ENCODE peak calls at places on chromosomes 16 and 17, in five cellular contexts. C is activated CD8-positive, alpha-beta memory T cell treated with anti-CD3 and anti-CD28 coated beads for 4 hours; F is activated CD8-positive, alpha-beta T cell treated with anti-CD3 and anti-CD28 coated beads for 36 hours; J is upper lobe of right lung; N is HL-60. Z is an unnamed sample.

GRCh38 chr17:27782791-27783206 is 17.5 kb downstream of the NOS2 start:
- DNase-seq in C (no peak), F (no peak), J (no peak), N (peak), Z (no peak)

GRCh38 chr17:83150369-83151055 is 71.1 kb downstream of the METRNL start:
- DNase-seq in C (no peak), F (no peak), J (no peak), N (no peak), Z (no peak)

GRCh38 chr17:306536-307294 is 45.9 kb downstream of the RPH3AL start:
- DNase-seq in C (no peak), F (no peak), J (no peak), N (no peak), Z (no peak)

GRCh38 chr17:56913867-56914640 is at the start of gene TRIM25:
- DNase-seq in C (peak), F (peak), J (peak), N (peak), Z (peak)

GRCh38 chr16:54164789-54165173 is 121.8 kb downstream of the IRX3 start:
- DNase-seq in C (no peak), F (no peak), J (no peak), N (peak), Z (no peak)

GRCh38 chr17:67053438-67054000 is 9.2 kb downstream of the CACNG1 start:
- DNase-seq in C (no peak), F (no peak), J (no peak), N (no peak), Z (no peak)

GRCh38 chr16:50153648-50154368 is 702 bp downstream of the TENT4B start:
- DNase-seq in C (no peak), F (peak), J (peak), N (peak), Z (no peak)

GRCh38 chr16:74817851-74818250 is 43.2 kb upstream of the FA2H start:
- DNase-seq in C (no peak), F (no peak), J (no peak), N (no peak), Z (no peak)

GRCh38 chr17:54882371-54882770 is 18.3 kb upstream of the TOM1L1 start:
- DNase-seq in C (no peak), F (no peak), J (no peak), N (no peak), Z (no peak)

GRCh38 chr16:84840687-84841627 is 21.2 kb downstream of the CRISPLD2 start:
- DNase-seq in C (no peak), F (no peak), J (no peak), N (no peak), Z (no peak)

GRCh38 chr16:4892356-4893102 is 44.4 kb downstream of the PPL start:
- DNase-seq in C (no peak), F (no peak), J (no peak), N (peak), Z (no peak)

GRCh38 chr16:69513180-69513966 is 52.4 kb upstream of the NFAT5 start:
- DNase-seq in C (no peak), F (no peak), J (no peak), N (no peak), Z (no peak)

GRCh38 chr17:44536090-44536960 is 21.0 kb upstream of the FZD2 start:
- DNase-seq in C (no peak), F (no peak), J (no peak), N (no peak), Z (no peak)

GRCh38 chr16:24976971-24977672 is 38.0 kb downstream of the ARHGAP17 start:
- DNase-seq in C (no peak), F (no peak), J (no peak), N (no peak), Z (no peak)